ENCODE peak calls at places on chromosomes 6 and 20, in four cellular contexts. L, O, Z and B are unnamed samples.

GRCh38 chr6:105795913-105796517 is 290.1 kb upstream of the PRDM1 start:
- DNase-seq in L (no peak), O (no peak), Z (no peak), B (no peak)

GRCh38 chr20:54083459-54083858 is 13.1 kb upstream of the BCAS1 start:
- DNase-seq in L (no peak), O (no peak), Z (no peak), B (no peak)

GRCh38 chr20:6122111-6122872 is 538 bp downstream of the FERMT1 start:
- DNase-seq in L (no peak), O (peak; percentile 32), Z (no peak), B (no peak)

GRCh38 chr20:32709528-32710121 is 33.6 kb downstream of the COMMD7 start:
- DNase-seq in L (no peak), O (peak; percentile 64), Z (no peak), B (no peak)

GRCh38 chr6:6781172-6781876 is 192.8 kb downstream of the LY86 start:
- DNase-seq in L (peak; percentile 68), O (no peak), Z (no peak), B (no peak)

GRCh38 chr6:41572613-41573012 is 26.4 kb downstream of the FOXP4 start:
- DNase-seq in L (no peak), O (no peak), Z (no peak), B (no peak)

GRCh38 chr6:78967191-78967590 is 99.8 kb downstream of the IRAK1BP1 start:
- DNase-seq in L (no peak), O (no peak), Z (no peak), B (no peak)

GRCh38 chr6:22774129-22774528 is 204.8 kb downstream of the HDGFL1 start:
- DNase-seq in L (no peak), O (no peak), Z (no peak), B (no peak)

GRCh38 chr6:37625591-37626374 is 71.9 kb downstream of the MDGA1 start:
- DNase-seq in L (no peak), O (no peak), Z (no peak), B (no peak)

GRCh38 chr6:161487694-161488093 is 213.8 kb upstream of the AGPAT4 start:
- DNase-seq in L (no peak), O (no peak), Z (no peak), B (no peak)

GRCh38 chr6:105993769-105994521 is 92.2 kb upstream of the PRDM1 start:
- DNase-seq in L (no peak), O (no peak), Z (no peak), B (no peak)

GRCh38 chr6:87151786-87152527 is 3.4 kb upstream of the ZNF292 start:
- DNase-seq in L (no peak), O (no peak), Z (no peak), B (no peak)

GRCh38 chr20:6074145-6074561 is 20.3 kb upstream of the LRRN4 start:
- DNase-seq in L (no peak), O (peak; percentile 88), Z (peak; percentile 18), B (no peak)

GRCh38 chr20:51700809-51701285 is 67.3 kb downstream of the ATP9A start:
- DNase-seq in L (peak; percentile 35), O (peak; percentile 75), Z (peak; percentile 43), B (no peak)

GRCh38 chr20:3646067-3646440 is 17.1 kb downstream of the GFRA4 start:
- DNase-seq in L (no peak), O (no peak), Z (no peak), B (no peak)

GRCh38 chr6:142810952-142811514 is 133.9 kb downstream of the HIVEP2 start:
- DNase-seq in L (no peak), O (no peak), Z (no peak), B (no peak)

GRCh38 chr20:47481330-47482216 is 20.1 kb upstream of the NCOA3 start:
- DNase-seq in L (no peak), O (no peak), Z (no peak), B (no peak)

GRCh38 chr20:44701889-44702288 is 13.3 kb upstream of the CCN5 start:
- DNase-seq in L (no peak), O (no peak), Z (no peak), B (no peak)

GRCh38 chr20:44700306-44700705 is 14.9 kb upstream of the CCN5 start:
- DNase-seq in L (no peak), O (no peak), Z (no peak), B (no peak)

GRCh38 chr20:44703183-44703925 is 11.8 kb upstream of the CCN5 start:
- DNase-seq in L (no peak), O (no peak), Z (no peak), B (no peak)

GRCh38 chr20:44702776-44703175 is 12.4 kb upstream of the CCN5 start:
- DNase-seq in L (no peak), O (no peak), Z (no peak), B (no peak)

DNA sequence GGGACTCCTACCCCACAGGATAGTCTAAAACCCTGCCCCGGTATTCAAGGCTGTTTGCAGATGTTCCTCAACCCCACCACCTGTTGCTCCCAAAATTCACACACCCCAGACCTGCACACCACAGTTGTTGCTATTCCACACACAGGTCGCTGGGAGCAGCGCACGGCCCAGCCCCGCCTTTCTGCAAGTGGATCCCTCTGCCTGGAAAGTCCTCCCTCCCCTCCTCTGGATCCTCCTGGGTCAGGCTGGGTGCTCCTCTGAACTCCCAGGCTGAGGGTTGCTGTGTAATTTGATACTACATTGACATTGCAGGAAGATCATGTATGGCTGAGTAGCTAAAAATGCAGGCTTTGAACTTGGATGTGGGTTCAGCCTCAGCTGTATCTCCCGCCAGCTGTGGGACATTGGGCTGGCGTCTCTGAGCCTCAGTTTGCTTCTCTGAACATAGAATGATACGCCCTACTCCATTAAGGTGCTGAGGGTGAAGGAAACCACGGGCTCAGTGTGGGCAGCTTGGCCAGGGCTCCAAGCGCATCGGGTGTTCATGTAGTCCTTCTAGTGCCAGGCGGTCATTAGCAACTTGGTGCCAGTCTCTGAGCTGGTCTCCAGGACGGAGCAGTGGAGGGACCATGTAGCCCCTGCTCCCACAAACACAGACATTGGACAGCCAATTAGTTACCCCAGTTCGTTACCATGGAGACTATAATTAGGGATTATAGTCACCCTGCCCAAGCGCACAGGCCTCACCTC is 13.9 kb upstream of the CCN5 start:
- DNase-seq in L (no peak), O (peak; percentile 41), Z (no peak), B (no peak)
- TF ChIP-seq TCF7L2 in L (peak; percentile 38), O (no peak), Z (no peak), B (no peak)

GRCh38 chr20:59774204-59774641 is 159.2 kb downstream of the SYCP2 start:
- DNase-seq in L (no peak), O (no peak), Z (no peak), B (no peak)
- H3K27me3 ChIP-seq in L (no peaks in the 10 kb centered on the region), O (peaks cover 16% of the 10 kb centered on the region), Z (peaks cover 5% of the 10 kb centered on the region), B (no peaks in the 10 kb centered on the region)

GRCh38 chr6:165621950-165622349 is 41.1 kb downstream of the PDE10A start:
- DNase-seq in L (no peak), O (no peak), Z (no peak), B (no peak)
- TF ChIP-seq TCF7L2 in L (no peak), O (no peak), Z (no peak), B (no peak)

GRCh38 chr6:33189164-33189563 is 3.1 kb downstream of the COL11A2 start:
- DNase-seq in L (no peak), O (no peak), Z (no peak), B (no peak)

GRCh38 chr6:33189625-33190024 is 2.6 kb downstream of the COL11A2 start:
- DNase-seq in L (no peak), O (no peak), Z (no peak), B (no peak)

GRCh38 chr6:33185190-33185589 is 7.1 kb downstream of the COL11A2 start:
- DNase-seq in L (no peak), O (no peak), Z (no peak), B (no peak)

GRCh38 chr6:33185654-33186187 is 6.5 kb downstream of the COL11A2 start:
- DNase-seq in L (no peak), O (no peak), Z (no peak), B (no peak)

GRCh38 chr6:33187809-33188208 is 4.5 kb downstream of the COL11A2 start:
- DNase-seq in L (no peak), O (no peak), Z (no peak), B (no peak)
- H3K27me3 ChIP-seq in L (no peaks in the 10 kb centered on the region), O (peaks cover 15% of the 10 kb centered on the region), Z (peaks cover 33% of the 10 kb centered on the region), B (no peaks in the 10 kb centered on the region)